ENCODE peak calls at places on chromosomes 7 and 10, in seven cellular contexts. One of them, this sample, is unnamed.

GRCh38 chr7:2523941-2524807 is 4.6 kb downstream of the LFNG start:
- DNase-seq in ascending aorta: no peak
- DNase-seq in erythroblast: no peak
- DNase-seq in HT-29: peak; percentile 99
- DNase-seq in HT1080: peak; percentile 50
- DNase-seq in T-helper 2 cell: no peak
- DNase-seq in NCI-H774: peak; percentile 98
- DNase-seq in this sample: peak; percentile 93

GRCh38 chr10:114045071-114045737 is 1.5 kb downstream of the ADRB1 start:
- DNase-seq in ascending aorta: no peak
- DNase-seq in erythroblast: peak; percentile 5
- DNase-seq in HT-29: no peak
- DNase-seq in HT1080: no peak
- DNase-seq in T-helper 2 cell: no peak
- DNase-seq in NCI-H774: peak; percentile 30
- DNase-seq in this sample: peak; percentile 62

GRCh38 chr10:130109796-130110235 is 814 bp downstream of the C10orf143 start:
- DNase-seq in ascending aorta: peak; percentile 86
- DNase-seq in erythroblast: peak; percentile 84
- DNase-seq in HT-29: peak; percentile 89
- DNase-seq in HT1080: peak; percentile 78
- DNase-seq in T-helper 2 cell: peak; percentile 19
- DNase-seq in NCI-H774: peak; percentile 41
- DNase-seq in this sample: peak; percentile 74

GRCh38 chr7:124031919-124032318 is 948 bp downstream of the TMEM229A start:
- DNase-seq in ascending aorta: no peak
- DNase-seq in erythroblast: no peak
- DNase-seq in HT-29: no peak
- DNase-seq in HT1080: no peak
- DNase-seq in T-helper 2 cell: no peak
- DNase-seq in NCI-H774: no peak
- DNase-seq in this sample: no peak

GRCh38 chr7:16753932-16754571 is 497 bp downstream of the TSPAN13 start:
- DNase-seq in ascending aorta: no peak
- DNase-seq in erythroblast: peak; percentile 71
- DNase-seq in HT-29: peak; percentile 66
- DNase-seq in HT1080: no peak
- DNase-seq in T-helper 2 cell: no peak
- DNase-seq in NCI-H774: no peak
- DNase-seq in this sample: peak; percentile 72

GRCh38 chr10:126094537-126094936 is 198.2 kb downstream of the FANK1 start:
- DNase-seq in ascending aorta: peak; percentile 16
- DNase-seq in erythroblast: no peak
- DNase-seq in HT-29: no peak
- DNase-seq in HT1080: no peak
- DNase-seq in T-helper 2 cell: no peak
- DNase-seq in NCI-H774: no peak
- DNase-seq in this sample: no peak

GRCh38 chr7:123871998-123872867 is 27.3 kb downstream of the HYAL4 start:
- DNase-seq in ascending aorta: no peak
- DNase-seq in erythroblast: peak; percentile 34
- DNase-seq in HT-29: peak; percentile 84
- DNase-seq in HT1080: peak; percentile 44
- DNase-seq in T-helper 2 cell: no peak
- DNase-seq in NCI-H774: peak; percentile 51
- DNase-seq in this sample: peak; percentile 41

GRCh38 chr10:54742416-54742815 is 58.6 kb downstream of the PCDH15 start:
- DNase-seq in ascending aorta: no peak
- DNase-seq in erythroblast: no peak
- DNase-seq in HT-29: no peak
- DNase-seq in HT1080: no peak
- DNase-seq in T-helper 2 cell: no peak
- DNase-seq in NCI-H774: no peak
- DNase-seq in this sample: no peak